ENCODE peak calls at places on chromosomes 6 and 20, in ten cellular contexts. O is IMR-90; Y is tibial artery; C is mesenchymal stem cell; E is thoracic aorta; B is effector memory CD4-positive, alpha-beta T cell; L is upper lobe of left lung; Z is endodermal cell; J is keratinocyte; D is CD8-positive, alpha-beta T cell. S is an unnamed sample.
A peak's percentile ranks its signal among the peaks of the same experiment; 100 is the strongest.

GRCh38 chr6:167662104-167662880 is 164.4 kb upstream of the AFDN start:
- DNase-seq in O (no peak), D (no peak), Y (no peak), B (no peak), E (no peak), Z (no peak), C (no peak), L (no peak), J (no peak), S (no peak)

GRCh38 chr20:44211177-44212039 is 837 bp upstream of the OSER1 start:
- DNase-seq in J (no peak), E (no peak), D (no peak), L (peak; percentile 43), B (no peak), O (peak; percentile 48), Y (peak; percentile 34), C (peak; percentile 38), Z (no peak), S (no peak)

GRCh38 chr20:46057856-46058655 is 29.0 kb downstream of the SLC12A5 start:
- DNase-seq in B (no peak), J (no peak), D (peak; percentile 17), E (no peak), L (peak; percentile 68), Y (peak; percentile 59), O (peak; percentile 47), C (peak; percentile 63), Z (peak; percentile 87), S (no peak)

GRCh38 chr6:118709859-118710350 is 58.5 kb upstream of the CEP85L start:
- DNase-seq in L (peak; percentile 59), B (peak; percentile 58), D (peak; percentile 70), Y (no peak), E (no peak), C (peak; percentile 76), Z (no peak), O (peak; percentile 86), J (no peak), S (no peak)

GRCh38 chr6:12748815-12749521 is 32.4 kb downstream of the PHACTR1 start:
- DNase-seq in L (no peak), E (no peak), B (no peak), C (no peak), O (no peak), J (no peak), Y (no peak), Z (peak; percentile 88), D (no peak), S (no peak)

GRCh38 chr20:63860325-63861051 is 810 bp upstream of the ABHD16B start:
- DNase-seq in Y (no peak), J (no peak), D (no peak), O (no peak), L (peak; percentile 56), Z (peak; percentile 73), B (no peak), E (no peak), C (no peak), S (no peak)

GRCh38 chr6:15512126-15512525 is 150.7 kb downstream of the DTNBP1 start:
- DNase-seq in E (no peak), C (no peak), L (no peak), Y (no peak), O (no peak), B (no peak), J (no peak), Z (no peak), D (no peak), S (no peak)

GRCh38 chr6:166779381-166779780 is 152.3 kb upstream of the RPS6KA2 start:
- DNase-seq in C (no peak), E (no peak), D (no peak), Z (no peak), B (no peak), J (no peak), O (no peak), L (no peak), Y (no peak), S (no peak)

GRCh38 chr6:155472886-155473285 is 17.2 kb upstream of the NOX3 start:
- DNase-seq in J (no peak), Z (no peak), E (no peak), D (no peak), Y (no peak), L (no peak), O (peak; percentile 64), C (peak; percentile 29), B (no peak), S (no peak)

GRCh38 chr20:5397418-5397817 is 80.7 kb upstream of the PROKR2 start:
- DNase-seq in E (no peak), J (no peak), B (no peak), Y (no peak), L (no peak), Z (no peak), C (no peak), O (no peak), D (no peak), S (no peak)

GRCh38 chr6:157405986-157406385 is 25.0 kb downstream of the ZDHHC14 start:
- DNase-seq in O (peak; percentile 57), J (no peak), Z (no peak), B (no peak), E (no peak), Y (no peak), D (no peak), C (peak; percentile 31), L (no peak), S (no peak)

GRCh38 chr20:1588166-1588868 is 30.8 kb upstream of the SIRPD start:
- DNase-seq in L (no peak), Y (peak; percentile 26), C (no peak), D (no peak), J (no peak), E (no peak), Z (no peak), B (no peak), O (no peak), S (no peak)

DNA sequence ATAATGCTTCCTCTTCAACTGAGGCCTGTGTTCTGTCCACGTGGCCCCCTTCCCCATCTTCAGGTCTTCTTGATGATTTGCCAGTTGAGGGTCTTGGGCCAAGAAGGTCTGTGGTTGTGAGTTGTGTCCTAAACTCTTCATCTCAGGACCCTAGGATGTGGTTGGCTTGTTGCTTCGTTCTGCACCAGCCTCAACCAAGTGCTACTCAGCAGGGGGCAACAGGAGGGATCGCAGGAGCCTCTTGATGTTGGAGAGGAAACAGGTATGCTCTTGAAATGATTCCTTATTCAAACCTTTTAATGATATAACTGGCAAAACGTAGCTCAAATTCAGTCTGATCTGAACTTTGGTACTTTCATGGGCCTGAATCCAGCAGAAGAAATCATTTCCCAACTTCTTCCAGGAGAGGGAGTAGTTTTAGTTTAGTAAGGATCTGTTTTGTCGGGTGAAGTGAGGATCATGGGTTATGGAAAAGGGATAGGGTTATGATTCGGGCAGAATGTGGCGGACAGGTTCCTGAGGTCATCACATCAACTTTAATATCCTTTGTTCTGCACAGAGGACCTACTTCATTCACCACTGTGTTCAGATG is 30.8 kb downstream of the SIRPB1 start:
- DNase-seq in Y (no peak), B (no peak), Z (no peak), D (no peak), O (no peak), C (no peak), E (no peak), L (no peak), J (no peak), S (no peak)
- H3K4me3 ChIP-seq in Y (no peak overlapping the region), B (no peak overlapping the region), Z (no peak overlapping the region), D (no peak overlapping the region), O (no peak overlapping the region), C (no peak overlapping the region), E (no peak overlapping the region), L (no peak overlapping the region), J (no peak overlapping the region), S (no peak overlapping the region)

DNA sequence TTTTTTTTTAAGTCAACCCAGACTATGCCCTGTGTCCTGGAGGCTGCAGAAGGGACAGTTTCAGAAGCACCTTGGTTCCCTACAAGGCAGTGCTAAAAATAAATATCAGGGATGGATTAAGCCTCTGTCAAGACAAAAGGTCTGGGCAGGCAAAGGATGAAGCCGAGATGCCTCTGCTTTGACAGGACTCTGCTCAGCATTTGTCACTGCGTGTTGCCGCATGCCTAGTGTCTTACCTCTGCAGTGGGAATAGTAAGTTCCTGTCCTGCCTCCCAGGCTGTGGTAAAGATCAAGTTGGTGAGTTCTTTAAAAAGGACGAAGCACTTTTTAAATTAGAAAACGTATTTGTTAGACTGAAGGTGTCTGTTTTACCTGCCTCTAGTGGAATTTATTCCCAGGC is 15.1 kb downstream of the AAR2 start:
- DNase-seq in Y (no peak), L (no peak), Z (no peak), E (no peak), B (no peak), J (no peak), C (no peak), D (no peak), O (no peak), S (no peak)
- H3K36me3 ChIP-seq in Y (peaks cover 76% of the 10 kb centered on the region), L (peaks cover 89% of the 10 kb centered on the region), Z (peaks cover 72% of the 10 kb centered on the region), E (peaks cover 29% of the 10 kb centered on the region), B (peaks cover 56% of the 10 kb centered on the region), J (peaks cover 20% of the 10 kb centered on the region), C (peaks cover 42% of the 10 kb centered on the region), D (peaks cover 51% of the 10 kb centered on the region), O (peaks cover 50% of the 10 kb centered on the region), S (peaks cover 6% of the 10 kb centered on the region)

DNA sequence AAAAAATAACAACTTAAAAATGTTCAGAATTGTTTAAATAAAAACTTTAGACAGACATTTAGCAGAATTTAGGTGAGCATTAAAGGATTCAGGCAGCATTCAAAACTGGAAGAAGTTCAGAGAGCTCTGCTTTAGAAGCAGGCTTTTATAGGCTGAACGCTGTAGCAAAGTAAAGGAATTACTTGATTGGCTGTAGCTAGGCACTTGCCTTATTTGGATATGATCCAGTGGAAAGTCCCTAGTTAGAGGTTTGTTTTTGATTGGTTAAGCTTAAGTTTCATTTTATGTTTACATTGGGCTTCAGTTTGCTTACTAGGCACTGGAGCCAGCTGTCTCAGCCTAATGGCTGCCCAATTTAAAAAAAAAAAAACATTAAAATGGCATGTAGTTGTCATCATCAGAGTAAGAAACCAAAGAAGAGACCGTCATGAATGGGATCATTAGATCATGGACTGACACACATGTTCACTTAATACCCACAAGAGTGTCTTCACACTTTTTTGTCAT is 65.1 kb downstream of the CBFA2T2 start:
- DNase-seq in E (no peak), D (peak; percentile 22), O (peak; percentile 99), J (no peak), L (peak; percentile 24), C (peak; percentile 98), B (peak; percentile 46), Z (no peak), Y (no peak), S (no peak)
- H3K4me3 ChIP-seq in E (peak overlapping the region; percentile 47), D (peak overlapping the region; percentile 11), O (no peak overlapping the region), J (no peak overlapping the region), L (no peak overlapping the region), C (no peak overlapping the region), B (peak overlapping the region; percentile 5), Z (no peak overlapping the region), Y (peak overlapping the region; percentile 14), S (no peak overlapping the region)

GRCh38 chr6:28408076-28408802 is 8.7 kb upstream of the ZSCAN12 start:
- DNase-seq in E (no peak), J (no peak), Y (no peak), B (no peak), C (peak; percentile 17), L (no peak), D (no peak), O (peak; percentile 17), Z (no peak), S (no peak)

GRCh38 chr6:28410767-28411166 is 11.2 kb upstream of the ZSCAN12 start:
- DNase-seq in B (no peak), Y (no peak), O (no peak), E (no peak), Z (no peak), C (no peak), J (no peak), L (no peak), D (no peak), S (no peak)

GRCh38 chr6:28402197-28402596 is 2.6 kb upstream of the ZSCAN12 start:
- DNase-seq in Z (no peak), L (no peak), E (no peak), J (no peak), Y (no peak), O (no peak), D (no peak), B (no peak), C (no peak), S (no peak)

GRCh38 chr6:28407401-28407800 is 7.9 kb upstream of the ZSCAN12 start:
- DNase-seq in B (no peak), E (no peak), Z (no peak), C (no peak), Y (no peak), L (no peak), D (no peak), J (no peak), O (no peak), S (no peak)
- H3K36me3 ChIP-seq in B (no peaks in the 10 kb centered on the region), E (no peaks in the 10 kb centered on the region), Z (no peaks in the 10 kb centered on the region), C (no peaks in the 10 kb centered on the region), Y (no peaks in the 10 kb centered on the region), L (no peaks in the 10 kb centered on the region), D (no peaks in the 10 kb centered on the region), J (no peaks in the 10 kb centered on the region), O (no peaks in the 10 kb centered on the region), S (no peaks in the 10 kb centered on the region)